ENCODE peak calls at places on chromosome 11, in five cellular contexts. D, M, W, R and B are unnamed samples. For H3K4me1, the result is how much of the 10 kb centered on the place peaks cover.

GRCh38 chr11:86608251-86608799 is 64.1 kb downstream of the ME3 start:
- DNase-seq in D (peak), M (no peak), W (peak), R (peak), B (no peak)

GRCh38 chr11:61688368-61689163 is 8.4 kb downstream of the DAGLA start:
- DNase-seq in D (peak), M (no peak), W (peak), R (peak), B (no peak)

GRCh38 chr11:44417756-44418437 is 108.0 kb upstream of the ALX4 start:
- DNase-seq in D (no peak), M (no peak), W (no peak), R (no peak), B (no peak)

GRCh38 chr11:28697920-28698827 is 590.0 kb downstream of the METTL15 start:
- DNase-seq in D (peak), M (no peak), W (peak), R (peak), B (no peak)

GRCh38 chr11:100151944-100152343 is 535.1 kb upstream of the ARHGAP42 start:
- DNase-seq in D (no peak), M (no peak), W (peak), R (peak), B (no peak)

GRCh38 chr11:127919206-127920000 is 668.0 kb downstream of the ETS1 start:
- DNase-seq in D (no peak), M (no peak), W (no peak), R (peak), B (no peak)

GRCh38 chr11:78339483-78339882 is 78.1 kb downstream of the GAB2 start:
- DNase-seq in D (no peak), M (no peak), W (no peak), R (no peak), B (no peak)

GRCh38 chr11:61028135-61028729 is 56.8 kb downstream of the CD6 start:
- DNase-seq in D (no peak), M (no peak), W (no peak), R (no peak), B (peak)

GRCh38 chr11:31815743-31816466 is 4.8 kb upstream of the PAX6 start:
- DNase-seq in D (peak), M (no peak), W (no peak), R (peak), B (no peak)

GRCh38 chr11:118532091-118532490 is 1.1 kb downstream of the TMEM25 start:
- DNase-seq in D (no peak), M (no peak), W (no peak), R (no peak), B (no peak)

GRCh38 chr11:128804481-128804880 is 62.6 kb downstream of the KCNJ1 start:
- DNase-seq in D (no peak), M (no peak), W (no peak), R (peak), B (no peak)

GRCh38 chr11:16177688-16178087 is 178.7 kb downstream of the SOX6 start:
- DNase-seq in D (no peak), M (no peak), W (no peak), R (no peak), B (no peak)

GRCh38 chr11:16182553-16182952 is 173.8 kb downstream of the SOX6 start:
- DNase-seq in D (no peak), M (no peak), W (no peak), R (no peak), B (no peak)

GRCh38 chr11:16178273-16178672 is 178.1 kb downstream of the SOX6 start:
- DNase-seq in D (no peak), M (no peak), W (no peak), R (no peak), B (no peak)

GRCh38 chr11:16180868-16181267 is 175.5 kb downstream of the SOX6 start:
- DNase-seq in D (no peak), M (no peak), W (no peak), R (no peak), B (no peak)

DNA sequence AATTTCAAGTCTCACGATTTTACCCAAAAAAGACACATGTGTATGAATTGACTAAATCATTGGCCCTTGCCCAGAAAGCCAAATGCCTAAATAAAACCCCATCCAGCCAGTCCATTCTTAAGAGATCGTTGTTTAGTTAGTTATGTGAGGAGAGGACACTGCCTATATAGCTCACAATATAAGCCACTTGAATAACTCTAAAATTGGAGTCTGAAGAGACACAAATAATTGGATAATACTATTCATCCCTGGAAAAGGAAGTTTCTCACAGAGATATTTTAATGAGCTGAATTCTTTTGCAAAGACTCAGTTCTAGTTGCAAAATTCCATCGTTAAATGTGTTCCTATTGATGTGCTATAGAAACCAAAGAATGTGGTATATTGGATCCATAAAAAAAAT is 176.7 kb downstream of the SOX6 start:
- DNase-seq in D (no peak), M (no peak), W (no peak), R (no peak), B (no peak)
- H3K4me3 ChIP-seq in D (no peak), M (no peak), W (no peak), R (no peak), B (no peak)

GRCh38 chr11:818396-819128 is at the start of gene PNPLA2:
- DNase-seq in D (no peak), M (no peak), W (peak), R (no peak), B (no peak)
- H3K27ac ChIP-seq in D (peak), M (peak), W (peak), R (peak), B (peak)

DNA sequence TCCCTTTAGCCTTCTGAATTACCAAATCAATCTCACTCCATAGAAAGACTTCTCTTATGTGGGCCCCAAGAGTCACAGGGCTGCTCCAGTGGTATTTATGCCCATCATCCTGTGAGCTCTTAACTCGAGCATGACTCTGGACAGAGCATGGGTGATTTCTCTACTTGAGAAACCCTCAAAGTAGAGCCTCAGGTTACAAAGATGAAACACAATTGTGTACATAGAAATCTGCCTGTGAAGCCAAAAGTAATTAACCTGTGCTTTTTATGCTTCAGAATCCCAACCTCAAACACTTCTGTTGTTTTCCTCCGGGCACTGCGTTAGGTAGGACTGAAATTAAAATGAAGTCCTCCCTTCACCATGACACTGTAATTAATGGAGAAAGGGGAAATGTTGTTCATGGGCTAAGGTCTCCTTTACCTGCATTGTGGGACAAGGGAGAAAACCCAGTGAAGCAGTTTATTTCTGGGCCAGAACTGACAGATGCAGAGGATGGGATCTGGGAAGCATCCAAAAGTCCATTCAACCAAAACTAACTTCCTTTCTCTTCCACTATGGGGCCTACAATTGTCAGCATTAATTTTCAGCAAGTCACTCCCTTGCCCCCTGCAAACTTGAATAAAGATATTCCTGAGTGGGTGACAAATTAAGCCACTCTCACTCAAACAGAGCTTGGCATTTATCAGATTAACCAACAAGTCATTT is 24.1 kb upstream of the POU2AF1 start:
- DNase-seq in D (no peak), M (no peak), W (no peak), R (no peak), B (no peak)
- H3K4me1 ChIP-seq in D (under half), M (under half), W (under half), R (under half), B (under half)

GRCh38 chr11:10735532-10736465 is 15.2 kb upstream of the CTR9 start:
- DNase-seq in D (peak), M (peak), W (peak), R (peak), B (peak)
- H3K4me3 ChIP-seq in D (peak), M (peak), W (peak), R (peak), B (no peak)

GRCh38 chr11:108237058-108237481 is 14.2 kb downstream of the ATM start:
- DNase-seq in D (no peak), M (no peak), W (no peak), R (no peak), B (peak)
- H3K27ac ChIP-seq in D (no peak), M (no peak), W (no peak), R (no peak), B (peak)

DNA sequence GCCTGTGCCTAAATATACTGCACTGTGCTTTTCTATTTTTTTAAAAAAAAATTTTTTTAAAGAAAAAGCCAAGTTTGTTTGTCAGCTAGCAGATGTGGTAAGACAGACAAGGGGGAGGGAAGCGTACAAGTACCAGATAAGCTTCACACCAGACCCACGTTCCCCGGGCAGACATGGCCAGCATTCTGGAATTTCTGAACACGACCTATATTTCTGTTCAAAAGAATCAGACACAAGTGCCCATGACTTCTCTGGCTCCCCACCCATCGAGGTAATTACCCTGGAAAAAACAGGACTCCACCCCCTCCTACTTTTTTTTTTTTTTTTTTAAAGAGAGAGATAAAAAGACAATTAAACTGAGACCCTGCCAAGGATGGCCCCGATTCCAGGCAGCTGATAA is 425.4 kb downstream of the SHANK2 start:
- DNase-seq in D (no peak), M (no peak), W (no peak), R (no peak), B (no peak)
- H3K4me1 ChIP-seq in D (under half), M (under half), W (under half), R (under half), B (under half)

GRCh38 chr11:12009617-12010321 is 1.3 kb upstream of the DKK3 start:
- DNase-seq in D (no peak), M (no peak), W (no peak), R (no peak), B (no peak)
- H3K4me3 ChIP-seq in D (no peak), M (peak), W (peak), R (peak), B (no peak)

GRCh38 chr11:125773516-125773915 is 5.1 kb downstream of the PATE2 start:
- DNase-seq in D (no peak), M (no peak), W (no peak), R (peak), B (no peak)
- H3K27ac ChIP-seq in D (no peak), M (no peak), W (no peak), R (no peak), B (no peak)

GRCh38 chr11:3162410-3163240 is 2.5 kb downstream of the OSBPL5 start:
- DNase-seq in D (no peak), M (peak), W (peak), R (no peak), B (no peak)
- H3K4me1 ChIP-seq in D (under half), M (under half), W (half or more), R (under half), B (under half)

DNA sequence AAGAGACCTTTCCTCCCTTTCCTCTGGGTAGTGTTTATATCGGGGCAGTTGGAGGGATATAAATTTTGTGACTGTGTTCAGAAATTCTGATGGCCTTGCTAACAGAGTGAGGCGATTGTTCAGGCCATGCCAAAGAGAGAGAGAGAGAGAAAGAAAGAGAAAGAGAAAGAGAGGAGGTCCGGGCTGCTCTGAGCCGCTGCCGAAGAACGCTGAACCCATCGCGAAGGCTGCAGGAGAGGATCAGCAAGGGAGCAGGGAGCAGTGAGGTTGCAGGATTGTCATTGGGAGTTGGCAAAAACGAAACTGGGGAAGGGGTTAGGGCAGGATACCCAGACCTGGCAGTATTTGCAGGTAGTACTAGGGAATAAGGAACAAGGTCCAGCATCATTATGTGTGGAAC is 537.1 kb downstream of the INSC start:
- DNase-seq in D (no peak), M (no peak), W (no peak), R (no peak), B (no peak)
- H3K4me3 ChIP-seq in D (peak), M (peak), W (peak), R (peak), B (no peak)